ENCODE peak calls at places on chromosome 5, in seven cellular contexts. K, D, E, X, G, I and H are unnamed samples.
A peak's percentile ranks its signal among the peaks of the same experiment; 100 is the strongest.

GRCh38 chr5:77620404-77620803 is 18.1 kb downstream of the OTP start:
- DNase-seq in K (no peak), D (no peak), E (no peak), X (peak; percentile 23), G (no peak), I (no peak), H (no peak)

GRCh38 chr5:55441107-55441771 is 93.5 kb downstream of the PLPP1 start:
- DNase-seq in K (no peak), D (no peak), E (no peak), X (no peak), G (no peak), I (no peak), H (no peak)

GRCh38 chr5:126455728-126456127 is 32.5 kb downstream of the GRAMD2B start:
- DNase-seq in K (no peak), D (no peak), E (no peak), X (no peak), G (no peak), I (no peak), H (no peak)

GRCh38 chr5:133330956-133331355 is 279.1 kb downstream of the HSPA4 start:
- DNase-seq in K (no peak), D (no peak), E (no peak), X (no peak), G (no peak), I (no peak), H (no peak)

GRCh38 chr5:174790906-174791305 is 66.5 kb downstream of the MSX2 start:
- DNase-seq in K (no peak), D (no peak), E (no peak), X (no peak), G (no peak), I (no peak), H (no peak)

GRCh38 chr5:98767563-98767962 is 5.9 kb upstream of the RGMB start:
- DNase-seq in K (no peak), D (no peak), E (no peak), X (no peak), G (no peak), I (no peak), H (no peak)

GRCh38 chr5:165996484-165996883 is 2295.0 kb upstream of the WWC1 start:
- DNase-seq in K (no peak), D (no peak), E (no peak), X (no peak), G (no peak), I (no peak), H (no peak)

GRCh38 chr5:30194595-30194994 is 998.9 kb upstream of the CDH6 start:
- DNase-seq in K (no peak), D (no peak), E (no peak), X (no peak), G (no peak), I (no peak), H (no peak)

GRCh38 chr5:135066781-135067430 is 32.9 kb upstream of the PITX1 start:
- DNase-seq in K (no peak), D (no peak), E (no peak), X (no peak), G (no peak), I (no peak), H (no peak)

GRCh38 chr5:169785731-169786130 is 148.7 kb downstream of the DOCK2 start:
- DNase-seq in K (no peak), D (no peak), E (no peak), X (no peak), G (no peak), I (no peak), H (no peak)

GRCh38 chr5:116507941-116508655 is 66.5 kb downstream of the SEMA6A start:
- DNase-seq in K (no peak), D (no peak), E (no peak), X (no peak), G (no peak), I (no peak), H (no peak)

GRCh38 chr5:88480766-88481499 is 212.3 kb upstream of the TMEM161B start:
- DNase-seq in K (no peak), D (no peak), E (no peak), X (no peak), G (no peak), I (peak; percentile 10), H (no peak)

GRCh38 chr5:127863161-127863560 is 160.0 kb downstream of the CCDC192 start:
- DNase-seq in K (no peak), D (no peak), E (no peak), X (no peak), G (no peak), I (no peak), H (no peak)

GRCh38 chr5:84260939-84261338 is 123.7 kb downstream of the EDIL3 start:
- DNase-seq in K (no peak), D (no peak), E (no peak), X (no peak), G (no peak), I (no peak), H (no peak)

GRCh38 chr5:35201291-35201690 is 29.0 kb downstream of the PRLR start:
- DNase-seq in K (no peak), D (no peak), E (no peak), X (no peak), G (no peak), I (no peak), H (no peak)

GRCh38 chr5:35202319-35203111 is 27.8 kb downstream of the PRLR start:
- DNase-seq in K (peak; percentile 57), D (peak; percentile 61), E (no peak), X (peak; percentile 58), G (peak; percentile 80), I (peak; percentile 26), H (peak; percentile 31)

GRCh38 chr5:35205186-35205585 is 25.1 kb downstream of the PRLR start:
- DNase-seq in K (no peak), D (no peak), E (no peak), X (no peak), G (no peak), I (no peak), H (no peak)

GRCh38 chr5:35205606-35206005 is 24.7 kb downstream of the PRLR start:
- DNase-seq in K (no peak), D (no peak), E (no peak), X (no peak), G (no peak), I (no peak), H (no peak)

GRCh38 chr5:35203403-35203802 is 26.9 kb downstream of the PRLR start:
- DNase-seq in K (no peak), D (no peak), E (no peak), X (no peak), G (no peak), I (no peak), H (no peak)
- TF ChIP-seq CTCF in K (no peak), D (no peak), E (no peak), X (no peak), G (no peak), I (no peak), H (no peak)

GRCh38 chr5:9544502-9545300 is 1.2 kb downstream of the SEMA5A start:
- DNase-seq in K (peak; percentile 86), D (peak; percentile 83), E (no peak), X (peak; percentile 59), G (peak; percentile 91), I (no peak), H (peak; percentile 35)
- H3K4me3 ChIP-seq in K (peak overlapping the region; percentile 80), D (peak overlapping the region; percentile 3), E (peak overlapping the region; percentile 65), X (peak overlapping the region; percentile 47), G (peak overlapping the region; percentile 70), I (peak overlapping the region; percentile 70), H (peak overlapping the region; percentile 64)

GRCh38 chr5:138655530-138656245 is 80.5 kb upstream of the HSPA9 start:
- DNase-seq in K (no peak), D (peak; percentile 69), E (no peak), X (no peak), G (peak; percentile 66), I (no peak), H (no peak)

GRCh38 chr5:138654281-138654867 is 79.2 kb upstream of the HSPA9 start:
- DNase-seq in K (peak; percentile 70), D (no peak), E (no peak), X (no peak), G (no peak), I (peak; percentile 82), H (peak; percentile 61)

GRCh38 chr5:138650999-138651766 is 76.0 kb upstream of the HSPA9 start:
- DNase-seq in K (no peak), D (no peak), E (no peak), X (no peak), G (no peak), I (no peak), H (no peak)

GRCh38 chr5:138651767-138652117 is 76.5 kb upstream of the HSPA9 start:
- DNase-seq in K (no peak), D (no peak), E (no peak), X (no peak), G (no peak), I (no peak), H (no peak)

GRCh38 chr5:138653502-138653901 is 78.3 kb upstream of the HSPA9 start:
- DNase-seq in K (peak; percentile 32), D (no peak), E (no peak), X (peak; percentile 51), G (no peak), I (no peak), H (no peak)
- TF ChIP-seq CTCF in K (peak; percentile 61), D (no peak), E (no peak), X (peak; percentile 31), G (no peak), I (peak; percentile 48), H (peak; percentile 2)

DNA sequence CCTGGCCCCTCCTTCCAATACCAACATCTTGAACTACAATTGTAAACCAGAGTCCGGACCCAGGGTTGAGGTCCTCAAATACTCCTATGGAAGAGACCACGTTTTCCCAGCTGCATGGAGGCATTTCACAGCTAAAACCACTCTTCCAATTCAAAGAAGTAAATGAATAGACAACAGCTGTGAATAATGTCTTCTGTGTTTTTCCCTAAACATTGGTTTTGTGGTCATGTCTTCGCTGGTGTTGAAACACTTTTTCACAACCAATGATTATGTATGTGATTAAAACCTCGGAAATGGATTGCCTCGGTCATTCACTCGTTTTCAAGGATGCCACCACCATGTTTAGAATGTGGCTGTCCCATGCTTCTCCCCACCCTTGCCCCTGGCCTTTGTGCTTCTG is 9.4 kb upstream of the TENT4A start:
- DNase-seq in K (no peak), D (no peak), E (no peak), X (no peak), G (no peak), I (no peak), H (no peak)
- H3K4me3 ChIP-seq in K (no peak overlapping the region), D (no peak overlapping the region), E (no peak overlapping the region), X (no peak overlapping the region), G (no peak overlapping the region), I (no peak overlapping the region), H (no peak overlapping the region)

DNA sequence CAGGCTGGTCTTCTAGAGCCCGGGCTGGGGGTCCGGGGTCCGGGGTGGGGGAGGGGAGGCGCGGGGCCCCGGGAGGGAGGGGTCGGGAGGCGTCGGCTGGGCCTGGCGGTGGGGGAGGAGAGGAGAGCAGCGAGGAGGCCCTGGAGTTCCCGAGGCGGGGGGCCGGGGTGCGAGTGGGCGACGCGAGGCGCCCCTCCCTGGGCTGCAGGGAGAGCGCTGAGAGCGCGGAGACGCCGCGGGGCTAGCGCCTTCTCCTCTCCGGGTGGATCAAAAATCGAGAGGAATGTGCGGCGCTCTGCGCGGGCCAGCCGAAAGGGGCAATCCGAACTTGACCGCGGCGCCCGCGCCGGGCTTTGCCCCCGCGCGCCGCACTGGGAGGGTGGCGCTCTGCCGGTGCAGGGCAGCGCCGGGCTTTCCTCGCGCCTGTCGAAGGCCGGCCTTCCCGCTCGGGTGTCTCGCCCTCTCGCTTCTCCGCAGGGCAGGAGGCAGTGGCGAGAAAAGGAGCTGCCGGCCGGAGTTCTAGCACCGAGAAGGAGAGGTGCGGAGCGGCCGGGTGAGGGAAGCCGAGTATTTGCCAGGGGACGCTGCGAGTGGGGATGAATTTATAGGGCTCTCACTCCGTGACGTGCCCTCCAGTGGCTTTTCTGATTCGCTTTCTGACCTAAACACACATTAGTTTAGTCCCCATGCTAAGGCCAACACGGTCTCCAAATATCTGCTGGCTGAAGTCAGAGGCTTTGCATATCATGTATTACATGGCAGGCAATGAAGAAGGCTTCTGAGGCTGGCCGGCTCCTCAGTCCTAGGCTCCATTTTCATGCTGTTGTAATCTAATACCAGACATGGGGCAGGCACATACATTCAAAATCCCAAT is at the start of gene GDNF:
- DNase-seq in K (no peak), D (no peak), E (no peak), X (peak; percentile 46), G (peak; percentile 38), I (no peak), H (no peak)
- TF ChIP-seq CTCF in K (peak; percentile 13), D (no peak), E (peak; percentile 5), X (peak; percentile 44), G (no peak), I (peak; percentile 17), H (peak; percentile 20)